ENCODE peak calls at places on chromosome 6, in nine cellular contexts. T is AG04449, B is left lung, X is right lobe of liver, I is WERI-Rb-1, Q is small intestine, P is cardiac fibroblast, D is GM12865, C is fibroblast of mammary gland. G is an unnamed sample.

GRCh38 chr6:104526383-104526782 is 333.3 kb downstream of the HACE1 start:
- DNase-seq in T (no peak), B (no peak), X (no peak), I (no peak), Q (peak), P (peak), D (no peak), C (no peak), G (no peak)

GRCh38 chr6:158879180-158879579 is 60.0 kb upstream of the EZR start:
- DNase-seq in T (no peak), B (no peak), X (no peak), I (no peak), Q (no peak), P (peak), D (peak), C (peak), G (peak)

GRCh38 chr6:16585805-16586204 is 175.5 kb downstream of the ATXN1 start:
- DNase-seq in T (no peak), B (no peak), X (no peak), I (no peak), Q (peak), P (peak), D (peak), C (peak), G (no peak)

GRCh38 chr6:111605100-111605748 is 454 bp downstream of the TRAF3IP2 start:
- DNase-seq in T (no peak), B (peak), X (peak), I (no peak), Q (peak), P (peak), D (peak), C (peak), G (peak)

GRCh38 chr6:17666646-17667045 is 40.1 kb downstream of the NUP153 start:
- DNase-seq in T (no peak), B (no peak), X (no peak), I (no peak), Q (no peak), P (no peak), D (no peak), C (no peak), G (no peak)

GRCh38 chr6:32149932-32150920 is 1.5 kb downstream of the PRRT1 start:
- DNase-seq in T (no peak), B (no peak), X (no peak), I (no peak), Q (no peak), P (no peak), D (no peak), C (no peak), G (no peak)

GRCh38 chr6:20400476-20401402 is 940 bp upstream of the E2F3 start:
- DNase-seq in T (no peak), B (peak), X (peak), I (peak), Q (no peak), P (peak), D (peak), C (peak), G (peak)

GRCh38 chr6:25366785-25367657 is 87.8 kb downstream of the CARMIL1 start:
- DNase-seq in T (no peak), B (no peak), X (no peak), I (no peak), Q (no peak), P (no peak), D (peak), C (peak), G (peak)

GRCh38 chr6:63272397-63272796 is 47.4 kb downstream of the LGSN start:
- DNase-seq in T (no peak), B (no peak), X (no peak), I (no peak), Q (peak), P (peak), D (peak), C (peak), G (no peak)

GRCh38 chr6:101085327-101085726 is 204.2 kb upstream of the ASCC3 start:
- DNase-seq in T (no peak), B (no peak), X (no peak), I (no peak), Q (no peak), P (peak), D (no peak), C (no peak), G (no peak)

GRCh38 chr6:121439456-121440250 is 4.2 kb downstream of the GJA1 start:
- DNase-seq in T (no peak), B (no peak), X (no peak), I (no peak), Q (no peak), P (no peak), D (no peak), C (no peak), G (no peak)

GRCh38 chr6:72704979-72705378 is 83.1 kb downstream of the KCNQ5 start:
- DNase-seq in T (no peak), B (no peak), X (no peak), I (peak), Q (no peak), P (peak), D (no peak), C (peak), G (no peak)

GRCh38 chr6:115643762-115644161 is 416.9 kb downstream of the FRK start:
- DNase-seq in T (no peak), B (no peak), X (no peak), I (no peak), Q (no peak), P (peak), D (no peak), C (peak), G (no peak)

GRCh38 chr6:111926731-111927302 is 53.6 kb upstream of the FYN start:
- DNase-seq in T (no peak), B (no peak), X (no peak), I (no peak), Q (no peak), P (no peak), D (no peak), C (no peak), G (no peak)

GRCh38 chr6:135535989-135536414 is 38.5 kb upstream of the AHI1 start:
- DNase-seq in T (peak), B (no peak), X (no peak), I (no peak), Q (peak), P (peak), D (peak), C (peak), G (peak)

GRCh38 chr6:16318538-16318937 is 80.2 kb downstream of the GMPR start:
- DNase-seq in T (no peak), B (no peak), X (no peak), I (no peak), Q (no peak), P (peak), D (no peak), C (peak), G (no peak)

GRCh38 chr6:74879234-74879633 is 326.6 kb downstream of the COL12A1 start:
- DNase-seq in T (peak), B (no peak), X (no peak), I (no peak), Q (no peak), P (peak), D (no peak), C (peak), G (no peak)

GRCh38 chr6:17015551-17016381 is 86.1 kb upstream of the STMND1 start:
- DNase-seq in T (no peak), B (peak), X (peak), I (no peak), Q (no peak), P (peak), D (no peak), C (no peak), G (peak)

GRCh38 chr6:138290563-138290962 is 72.3 kb upstream of the PBOV1 start:
- DNase-seq in T (no peak), B (no peak), X (no peak), I (no peak), Q (no peak), P (no peak), D (no peak), C (no peak), G (no peak)

GRCh38 chr6:11824986-11825385 is 46.4 kb upstream of the ADTRP start:
- DNase-seq in T (no peak), B (no peak), X (no peak), I (no peak), Q (no peak), P (no peak), D (peak), C (peak), G (no peak)

GRCh38 chr6:25717856-25718740 is 36.4 kb upstream of the SLC17A4 start:
- DNase-seq in T (no peak), B (no peak), X (no peak), I (no peak), Q (peak), P (peak), D (peak), C (peak), G (peak)

GRCh38 chr6:143689852-143690251 is 12.1 kb downstream of the PHACTR2 start:
- DNase-seq in T (no peak), B (no peak), X (no peak), I (no peak), Q (no peak), P (no peak), D (no peak), C (no peak), G (no peak)

GRCh38 chr6:132132911-132133639 is 181.9 kb upstream of the CCN2 start:
- DNase-seq in T (no peak), B (no peak), X (no peak), I (no peak), Q (no peak), P (peak), D (no peak), C (peak), G (no peak)

GRCh38 chr6:107345398-107345797 is 114.0 kb downstream of the PDSS2 start:
- DNase-seq in T (no peak), B (no peak), X (no peak), I (no peak), Q (no peak), P (peak), D (no peak), C (no peak), G (no peak)

GRCh38 chr6:3793545-3793944 is 42.0 kb upstream of the PXDC1 start:
- DNase-seq in T (no peak), B (no peak), X (no peak), I (no peak), Q (no peak), P (no peak), D (peak), C (no peak), G (no peak)

GRCh38 chr6:125057392-125058246 is 95.4 kb downstream of the RNF217 start:
- DNase-seq in T (no peak), B (no peak), X (peak), I (no peak), Q (no peak), P (no peak), D (no peak), C (no peak), G (no peak)

GRCh38 chr6:87155920-87156600 is 695 bp downstream of the ZNF292 start:
- DNase-seq in T (no peak), B (peak), X (peak), I (peak), Q (peak), P (peak), D (peak), C (peak), G (peak)

GRCh38 chr6:133337312-133337711 is 96.2 kb downstream of the EYA4 start:
- DNase-seq in T (no peak), B (no peak), X (no peak), I (no peak), Q (no peak), P (peak), D (no peak), C (peak), G (no peak)

GRCh38 chr6:38021029-38021428 is 201.5 kb downstream of the ZFAND3 start:
- DNase-seq in T (no peak), B (no peak), X (no peak), I (no peak), Q (no peak), P (no peak), D (no peak), C (no peak), G (no peak)

GRCh38 chr6:26183581-26184408 is 96.6 kb downstream of the HFE start:
- DNase-seq in T (no peak), B (peak), X (peak), I (peak), Q (peak), P (peak), D (peak), C (peak), G (peak)

GRCh38 chr6:33211136-33211535 is 2.8 kb downstream of the RING1 start:
- DNase-seq in T (no peak), B (no peak), X (no peak), I (no peak), Q (no peak), P (no peak), D (no peak), C (no peak), G (no peak)

GRCh38 chr6:162974685-162975084 is 246.9 kb downstream of the PACRG start:
- DNase-seq in T (no peak), B (no peak), X (no peak), I (no peak), Q (no peak), P (peak), D (no peak), C (peak), G (no peak)

GRCh38 chr6:83057705-83058321 is 7.8 kb downstream of the UBE3D start:
- DNase-seq in T (no peak), B (no peak), X (peak), I (peak), Q (peak), P (peak), D (peak), C (peak), G (no peak)

GRCh38 chr6:6003334-6004146 is 3.2 kb downstream of the NRN1 start:
- DNase-seq in T (no peak), B (peak), X (no peak), I (peak), Q (no peak), P (no peak), D (peak), C (peak), G (peak)

GRCh38 chr6:23170044-23170443 is 600.7 kb downstream of the HDGFL1 start:
- DNase-seq in T (no peak), B (no peak), X (no peak), I (no peak), Q (no peak), P (peak), D (no peak), C (no peak), G (no peak)

GRCh38 chr6:169291639-169292339 is 38.1 kb upstream of the THBS2 start:
- DNase-seq in T (no peak), B (no peak), X (no peak), I (no peak), Q (no peak), P (no peak), D (no peak), C (peak), G (no peak)
- H3K4me3 ChIP-seq in T (no peak), B (no peak), X (no peak), I (no peak), Q (no peak), P (no peak), D (no peak), C (no peak), G (no peak)

DNA sequence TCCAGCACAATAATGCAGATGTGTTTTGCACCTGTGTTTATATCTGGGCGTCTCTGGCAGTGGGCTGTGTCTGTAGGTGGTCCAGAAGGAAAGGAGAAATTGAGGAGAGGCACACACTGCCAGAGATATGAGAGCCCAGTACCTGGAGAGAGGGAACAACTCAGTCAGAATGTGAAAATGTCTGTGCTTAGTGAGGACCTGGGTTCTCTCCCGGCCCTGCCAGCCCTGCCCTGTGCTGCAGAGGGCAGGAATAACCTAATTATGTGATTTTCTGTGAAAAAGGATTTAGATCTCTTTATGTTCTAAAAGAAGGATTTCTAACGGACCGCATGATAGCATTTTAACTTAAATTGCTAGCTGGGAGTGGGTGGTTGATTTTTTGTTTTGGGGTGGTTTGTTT is 8.3 kb upstream of the EXOC2 start:
- DNase-seq in T (no peak), B (no peak), X (no peak), I (no peak), Q (no peak), P (no peak), D (no peak), C (no peak), G (no peak)
- H3K4me3 ChIP-seq in T (no peak), B (no peak), X (no peak), I (no peak), Q (no peak), P (no peak), D (no peak), C (no peak), G (no peak)

GRCh38 chr6:161169690-161170089 is 104.2 kb downstream of the AGPAT4 start:
- DNase-seq in T (no peak), B (no peak), X (no peak), I (no peak), Q (no peak), P (peak), D (no peak), C (peak), G (no peak)
- H3K4me3 ChIP-seq in T (no peak), B (no peak), X (no peak), I (no peak), Q (no peak), P (no peak), D (no peak), C (no peak), G (no peak)

GRCh38 chr6:52839124-52840055 is 1.2 kb downstream of the GSTA5 start:
- DNase-seq in T (no peak), B (no peak), X (peak), I (peak), Q (peak), P (peak), D (peak), C (peak), G (peak)
- H3K4me3 ChIP-seq in T (no peak), B (no peak), X (no peak), I (no peak), Q (no peak), P (no peak), D (no peak), C (no peak), G (no peak)

DNA sequence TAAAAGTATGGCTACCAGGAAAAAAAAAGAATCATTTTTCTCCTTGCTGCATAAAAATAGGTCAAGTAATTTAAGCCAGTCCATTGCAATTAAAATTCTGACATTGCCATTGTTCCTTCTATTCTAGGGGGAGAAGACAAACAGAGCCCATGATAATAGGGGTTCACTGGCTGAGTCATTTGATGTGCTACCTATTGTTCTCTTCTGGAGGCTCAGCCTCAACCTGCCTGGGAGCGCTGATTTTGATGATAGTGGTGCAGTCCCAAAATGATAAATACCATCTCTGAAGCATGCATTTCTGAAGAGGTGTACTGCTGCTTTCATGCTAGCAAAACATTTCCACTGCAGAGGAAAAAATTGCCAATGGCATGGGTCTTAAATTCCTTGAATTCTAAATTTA is 5.8 kb downstream of the CITED2 start:
- DNase-seq in T (no peak), B (no peak), X (no peak), I (no peak), Q (no peak), P (no peak), D (no peak), C (no peak), G (no peak)
- H3K4me3 ChIP-seq in T (no peak), B (no peak), X (no peak), I (no peak), Q (no peak), P (no peak), D (no peak), C (no peak), G (no peak)

GRCh38 chr6:81787313-81788068 is 35.0 kb upstream of the TENT5A start:
- DNase-seq in T (no peak), B (no peak), X (no peak), I (no peak), Q (no peak), P (peak), D (no peak), C (peak), G (no peak)
- H3K4me3 ChIP-seq in T (no peak), B (no peak), X (no peak), I (no peak), Q (no peak), P (no peak), D (no peak), C (no peak), G (no peak)

GRCh38 chr6:155107432-155108069 is 112.4 kb downstream of the TIAM2 start:
- DNase-seq in T (no peak), B (no peak), X (no peak), I (no peak), Q (no peak), P (no peak), D (no peak), C (no peak), G (no peak)
- H3K4me3 ChIP-seq in T (no peak), B (no peak), X (no peak), I (no peak), Q (no peak), P (no peak), D (no peak), C (no peak), G (peak)

DNA sequence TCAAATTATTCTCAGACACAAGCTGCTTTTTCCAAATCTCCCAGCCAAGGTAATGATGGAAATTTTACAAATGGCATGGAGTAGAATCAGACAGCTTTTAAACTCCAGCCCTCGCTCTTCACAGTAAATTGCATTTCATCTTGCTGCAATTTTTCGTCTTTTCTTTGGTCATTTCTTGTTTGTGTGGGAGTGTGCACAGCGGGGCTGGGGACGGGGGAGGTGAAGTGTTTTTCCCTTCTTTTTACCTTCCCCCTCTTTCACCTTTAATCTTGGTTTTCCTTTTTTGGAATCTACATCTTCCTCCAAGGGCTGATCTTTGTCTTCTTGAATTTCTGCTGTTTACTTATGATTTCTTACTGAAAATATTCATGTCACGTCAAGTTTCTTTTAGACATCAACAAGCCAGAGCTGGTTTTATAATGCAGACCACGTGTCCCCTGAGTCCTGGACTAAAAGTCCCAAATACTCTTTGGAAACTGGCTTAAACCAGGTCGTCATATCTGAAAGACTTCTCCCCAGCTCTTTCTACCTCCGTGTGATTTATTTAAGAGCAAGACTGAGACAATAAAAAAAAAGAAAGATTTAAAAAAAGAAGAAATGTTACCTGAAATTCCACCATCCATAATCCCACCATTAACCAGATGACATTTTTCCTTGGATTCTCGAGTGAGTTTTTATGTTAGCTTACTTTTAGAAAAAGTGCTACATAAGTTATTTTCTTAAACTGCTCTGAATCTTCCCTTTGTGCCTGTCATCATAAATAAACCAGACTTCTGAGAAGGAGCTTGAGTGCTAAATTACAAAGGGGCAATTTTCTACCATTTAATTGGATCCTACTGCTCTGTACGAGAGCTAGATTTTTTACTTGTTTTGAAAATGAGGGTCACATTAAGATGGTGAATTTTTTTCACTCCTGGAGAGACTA is 52.0 kb downstream of the MAP3K5 start:
- DNase-seq in T (no peak), B (no peak), X (no peak), I (no peak), Q (no peak), P (no peak), D (no peak), C (no peak), G (no peak)
- H3K4me3 ChIP-seq in T (no peak), B (no peak), X (no peak), I (no peak), Q (no peak), P (no peak), D (no peak), C (no peak), G (no peak)

GRCh38 chr6:29964553-29964903 is 22.2 kb downstream of the HLA-A start:
- DNase-seq in T (no peak), B (no peak), X (no peak), I (no peak), Q (no peak), P (no peak), D (no peak), C (no peak), G (no peak)
- H3K4me3 ChIP-seq in T (no peak), B (peak), X (peak), I (no peak), Q (no peak), P (peak), D (peak), C (no peak), G (peak)

G was measured in CD4-positive, CD25-positive, alpha-beta regulatory T cell.